ENCODE peak calls at places on chromosome 2, in six cellular contexts. One of them, this sample, is unnamed.

GRCh38 chr2:47888581-47889280 is 17.6 kb downstream of the FBXO11 start:
- DNase-seq in H1: no peak
- DNase-seq in neuronal stem cell: no peak
- DNase-seq in mesendoderm: no peak
- DNase-seq in trophoblast cell: no peak
- DNase-seq in IMR-90: peak
- DNase-seq in this sample: peak

GRCh38 chr2:54497738-54498680 is 41.9 kb downstream of the SPTBN1 start:
- DNase-seq in trophoblast cell: no peak
- DNase-seq in mesendoderm: peak
- DNase-seq in neuronal stem cell: no peak
- DNase-seq in IMR-90: peak
- DNase-seq in H1: no peak
- DNase-seq in this sample: no peak

GRCh38 chr2:81872043-81872442 is 1567.5 kb upstream of the LRRTM1 start:
- DNase-seq in neuronal stem cell: no peak
- DNase-seq in H1: no peak
- DNase-seq in trophoblast cell: no peak
- DNase-seq in mesendoderm: no peak
- DNase-seq in IMR-90: no peak
- DNase-seq in this sample: no peak

GRCh38 chr2:69065735-69066336 is 52.9 kb downstream of the ANTXR1 start:
- DNase-seq in neuronal stem cell: no peak
- DNase-seq in mesendoderm: no peak
- DNase-seq in IMR-90: no peak
- DNase-seq in trophoblast cell: no peak
- DNase-seq in H1: no peak
- DNase-seq in this sample: no peak

GRCh38 chr2:42139141-42139540 is 30.0 kb upstream of the EML4 start:
- DNase-seq in IMR-90: no peak
- DNase-seq in trophoblast cell: no peak
- DNase-seq in mesendoderm: no peak
- DNase-seq in neuronal stem cell: no peak
- DNase-seq in H1: no peak
- DNase-seq in this sample: no peak

GRCh38 chr2:12070153-12070552 is 323.7 kb downstream of the LPIN1 start:
- DNase-seq in trophoblast cell: no peak
- DNase-seq in neuronal stem cell: no peak
- DNase-seq in H1: no peak
- DNase-seq in mesendoderm: no peak
- DNase-seq in IMR-90: no peak
- DNase-seq in this sample: no peak

GRCh38 chr2:170157025-170157684 is 20.8 kb upstream of the MYO3B start:
- DNase-seq in mesendoderm: peak
- DNase-seq in neuronal stem cell: no peak
- DNase-seq in IMR-90: peak
- DNase-seq in H1: no peak
- DNase-seq in trophoblast cell: no peak
- DNase-seq in this sample: peak

GRCh38 chr2:15788458-15789229 is 151.7 kb upstream of the MYCN start:
- DNase-seq in H1: no peak
- DNase-seq in IMR-90: no peak
- DNase-seq in mesendoderm: no peak
- DNase-seq in neuronal stem cell: no peak
- DNase-seq in trophoblast cell: no peak
- DNase-seq in this sample: no peak

GRCh38 chr2:84855730-84856129 is 25.2 kb downstream of the TRABD2A start:
- DNase-seq in IMR-90: no peak
- DNase-seq in H1: peak
- DNase-seq in neuronal stem cell: no peak
- DNase-seq in trophoblast cell: no peak
- DNase-seq in mesendoderm: no peak
- DNase-seq in this sample: no peak

GRCh38 chr2:141393214-141393545 is 737.6 kb downstream of the LRP1B start:
- DNase-seq in IMR-90: peak
- DNase-seq in trophoblast cell: no peak
- DNase-seq in mesendoderm: peak
- DNase-seq in H1: no peak
- DNase-seq in neuronal stem cell: no peak
- DNase-seq in this sample: peak

GRCh38 chr2:61967262-61967661 is 61.8 kb downstream of the COMMD1 start:
- DNase-seq in trophoblast cell: no peak
- DNase-seq in H1: no peak
- DNase-seq in neuronal stem cell: no peak
- DNase-seq in IMR-90: peak
- DNase-seq in mesendoderm: no peak
- DNase-seq in this sample: peak

GRCh38 chr2:20803287-20803686 is 19.6 kb downstream of the LDAH start:
- DNase-seq in H1: no peak
- DNase-seq in neuronal stem cell: no peak
- DNase-seq in mesendoderm: peak
- DNase-seq in IMR-90: no peak
- DNase-seq in trophoblast cell: no peak
- DNase-seq in this sample: no peak

GRCh38 chr2:95278051-95278471 is 3.8 kb downstream of the PROM2 start:
- DNase-seq in IMR-90: peak
- DNase-seq in mesendoderm: no peak
- DNase-seq in H1: no peak
- DNase-seq in trophoblast cell: no peak
- DNase-seq in neuronal stem cell: no peak
- DNase-seq in this sample: no peak

GRCh38 chr2:5926896-5927512 is 234.8 kb downstream of the SOX11 start:
- DNase-seq in mesendoderm: no peak
- DNase-seq in neuronal stem cell: no peak
- DNase-seq in IMR-90: no peak
- DNase-seq in H1: no peak
- DNase-seq in trophoblast cell: no peak
- DNase-seq in this sample: no peak

GRCh38 chr2:148899638-148900318 is 24.8 kb downstream of the KIF5C start:
- DNase-seq in trophoblast cell: no peak
- DNase-seq in neuronal stem cell: no peak
- DNase-seq in IMR-90: no peak
- DNase-seq in H1: no peak
- DNase-seq in mesendoderm: no peak
- DNase-seq in this sample: no peak

GRCh38 chr2:3205845-3206244 is 171.8 kb downstream of the EIPR1 start:
- DNase-seq in neuronal stem cell: no peak
- DNase-seq in trophoblast cell: no peak
- DNase-seq in IMR-90: no peak
- DNase-seq in H1: no peak
- DNase-seq in mesendoderm: no peak
- DNase-seq in this sample: no peak

GRCh38 chr2:222255090-222255489 is 43.7 kb downstream of the PAX3 start:
- DNase-seq in mesendoderm: no peak
- DNase-seq in H1: no peak
- DNase-seq in neuronal stem cell: no peak
- DNase-seq in trophoblast cell: no peak
- DNase-seq in IMR-90: no peak
- DNase-seq in this sample: no peak

GRCh38 chr2:222250313-222250712 is 48.5 kb downstream of the PAX3 start:
- DNase-seq in mesendoderm: no peak
- DNase-seq in neuronal stem cell: no peak
- DNase-seq in trophoblast cell: no peak
- DNase-seq in IMR-90: no peak
- DNase-seq in H1: no peak
- DNase-seq in this sample: no peak

GRCh38 chr2:222257645-222258044 is 41.2 kb downstream of the PAX3 start:
- DNase-seq in neuronal stem cell: no peak
- DNase-seq in trophoblast cell: no peak
- DNase-seq in IMR-90: no peak
- DNase-seq in H1: no peak
- DNase-seq in mesendoderm: no peak
- DNase-seq in this sample: no peak

DNA sequence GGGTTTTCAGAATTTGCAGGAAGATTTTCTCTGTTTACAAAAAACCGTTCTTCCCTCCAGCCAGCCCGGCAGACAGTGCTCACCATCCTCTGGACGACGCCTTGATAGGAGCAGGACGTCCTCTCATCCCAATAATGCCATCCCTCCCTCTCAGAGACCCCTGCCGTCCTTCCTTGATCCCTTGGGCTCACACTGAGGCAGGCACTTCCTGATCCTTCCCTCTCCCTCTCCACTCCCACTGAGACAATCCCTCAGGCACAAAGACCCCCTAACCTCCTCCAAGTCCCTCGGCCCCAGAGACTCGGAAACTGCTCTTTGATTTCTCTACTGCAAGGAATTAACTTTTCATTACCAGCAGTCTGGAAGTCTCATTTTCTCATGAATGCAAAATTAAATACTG is 42.5 kb downstream of the PAX3 start:
- DNase-seq in trophoblast cell: no peak
- DNase-seq in H1: no peak
- DNase-seq in IMR-90: no peak
- DNase-seq in mesendoderm: peak
- DNase-seq in neuronal stem cell: no peak
- DNase-seq in this sample: no peak
- H3K9ac ChIP-seq in trophoblast cell: no peak
- H3K9ac ChIP-seq in H1: no peak
- H3K9ac ChIP-seq in IMR-90: no peak
- H3K9ac ChIP-seq in mesendoderm: no peak
- H3K9ac ChIP-seq in neuronal stem cell: no peak
- H3K9ac ChIP-seq in this sample: no peak

GRCh38 chr2:219531639-219532377 is 11.8 kb downstream of the CHPF start:
- DNase-seq in neuronal stem cell: no peak
- DNase-seq in H1: no peak
- DNase-seq in IMR-90: no peak
- DNase-seq in mesendoderm: no peak
- DNase-seq in trophoblast cell: no peak
- DNase-seq in this sample: no peak

GRCh38 chr2:219527472-219527871 is 13.2 kb downstream of the ASIC4 start:
- DNase-seq in trophoblast cell: no peak
- DNase-seq in H1: no peak
- DNase-seq in neuronal stem cell: no peak
- DNase-seq in IMR-90: no peak
- DNase-seq in mesendoderm: no peak
- DNase-seq in this sample: no peak

GRCh38 chr2:219532378-219532649 is 11.3 kb downstream of the CHPF start:
- DNase-seq in trophoblast cell: no peak
- DNase-seq in neuronal stem cell: no peak
- DNase-seq in IMR-90: no peak
- DNase-seq in mesendoderm: no peak
- DNase-seq in H1: no peak
- DNase-seq in this sample: no peak

GRCh38 chr2:219527076-219527394 is 12.8 kb downstream of the ASIC4 start:
- DNase-seq in IMR-90: no peak
- DNase-seq in mesendoderm: no peak
- DNase-seq in H1: no peak
- DNase-seq in trophoblast cell: no peak
- DNase-seq in neuronal stem cell: no peak
- DNase-seq in this sample: no peak

DNA sequence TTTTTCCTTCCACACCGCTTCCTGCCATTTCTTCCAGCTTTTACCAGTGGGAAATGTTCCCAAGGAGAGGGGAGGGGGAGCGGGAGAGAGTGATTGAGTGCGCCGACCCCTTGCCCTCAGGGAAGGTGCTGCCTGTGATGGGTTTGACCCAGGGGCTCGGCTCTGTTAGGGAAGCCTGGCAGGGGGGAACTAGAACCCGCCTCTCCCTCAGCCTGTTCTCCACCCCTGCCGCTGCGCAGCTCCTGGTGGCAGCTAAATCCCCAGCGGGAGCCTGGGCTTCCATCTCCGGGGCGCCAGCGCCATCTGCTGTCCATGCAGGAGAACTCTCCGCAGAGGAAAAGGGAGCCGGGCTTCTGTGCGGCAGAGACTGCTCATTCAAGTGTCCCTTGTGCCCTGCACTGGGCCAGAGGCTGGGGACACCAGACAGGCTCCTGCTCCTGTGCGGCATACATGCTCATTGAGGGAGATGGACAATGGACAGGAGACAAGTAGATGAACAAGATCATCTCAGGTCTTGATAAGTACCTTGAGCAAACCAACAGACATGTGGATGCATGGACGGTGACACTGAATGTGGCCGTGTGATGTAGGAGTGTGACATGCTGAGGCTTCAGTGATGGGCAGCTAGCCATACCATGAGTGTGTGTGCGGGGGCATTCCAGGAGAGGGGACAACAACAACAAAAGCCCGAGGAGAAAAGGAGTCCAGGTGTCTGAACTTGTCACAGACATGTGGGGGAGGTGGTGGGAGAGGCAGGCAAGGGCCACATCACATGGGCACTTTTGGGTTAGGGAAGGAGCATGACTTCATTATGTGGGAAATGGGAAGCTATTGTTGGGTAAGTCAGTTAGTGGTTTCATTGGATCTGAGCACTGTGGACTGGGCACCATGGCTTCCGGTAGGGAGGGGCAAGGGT is 13.3 kb downstream of the CHPF start:
- DNase-seq in H1: no peak
- DNase-seq in mesendoderm: peak
- DNase-seq in trophoblast cell: peak
- DNase-seq in neuronal stem cell: peak
- DNase-seq in IMR-90: peak
- DNase-seq in this sample: peak
- H3K4me3 ChIP-seq in H1: no peak
- H3K4me3 ChIP-seq in mesendoderm: no peak
- H3K4me3 ChIP-seq in trophoblast cell: no peak
- H3K4me3 ChIP-seq in neuronal stem cell: no peak
- H3K4me3 ChIP-seq in IMR-90: peak
- H3K4me3 ChIP-seq in this sample: peak

DNA sequence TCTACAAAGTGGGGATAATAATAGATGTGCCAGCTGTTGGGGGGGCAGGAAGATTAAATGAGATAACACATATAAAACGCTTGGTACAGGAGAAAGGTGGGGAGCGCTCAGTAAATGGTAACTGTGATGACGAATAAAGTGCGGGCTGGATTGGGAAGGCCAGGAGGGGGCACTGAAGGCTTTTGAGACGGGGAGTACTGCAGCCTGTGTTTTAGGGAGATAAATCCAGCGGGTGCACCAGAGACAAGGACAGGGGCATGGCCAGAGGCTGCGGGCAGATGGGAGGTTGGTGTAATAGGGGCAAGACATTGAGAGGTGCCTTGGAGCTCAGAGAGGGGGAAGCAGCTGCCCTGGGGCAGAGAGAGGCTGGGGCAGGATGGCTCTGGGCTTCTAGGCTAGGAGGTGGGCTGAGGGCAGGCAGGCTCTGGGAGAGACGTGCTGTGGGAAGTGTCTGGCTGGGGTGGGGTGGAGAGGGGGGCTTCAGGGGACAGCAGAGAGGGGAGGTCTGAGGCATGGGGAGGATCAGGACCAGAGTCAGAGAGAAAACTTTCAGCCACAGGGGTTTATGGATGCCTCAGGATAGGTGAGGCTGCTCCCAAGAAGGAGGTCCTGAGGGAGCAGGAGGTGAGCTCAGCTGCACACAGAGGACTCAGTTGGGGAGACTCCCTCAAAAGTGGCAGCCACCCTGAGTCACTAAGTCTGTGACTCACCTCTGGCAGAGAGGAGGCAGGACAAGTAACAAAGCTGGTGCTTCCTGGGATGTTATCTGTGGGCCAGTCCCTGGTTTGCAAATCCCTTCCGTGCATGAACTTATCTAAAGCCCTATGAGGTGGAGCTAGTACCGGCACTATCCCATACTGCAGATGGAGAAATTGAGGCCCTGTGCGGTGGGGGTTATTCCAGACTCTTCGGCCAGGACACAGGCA is 18.9 kb downstream of the TEX44 start:
- DNase-seq in mesendoderm: peak
- DNase-seq in H1: no peak
- DNase-seq in trophoblast cell: no peak
- DNase-seq in IMR-90: peak
- DNase-seq in neuronal stem cell: no peak
- DNase-seq in this sample: peak
- H2BK120ac ChIP-seq in mesendoderm: no peak
- H2BK120ac ChIP-seq in H1: peak
- H2BK120ac ChIP-seq in trophoblast cell: peak
- H2BK120ac ChIP-seq in IMR-90: peak
- H2BK120ac ChIP-seq in neuronal stem cell: peak
- H2BK120ac ChIP-seq in this sample: peak

GRCh38 chr2:192354512-192355244 is 159.9 kb upstream of the TMEFF2 start:
- DNase-seq in H1: no peak
- DNase-seq in mesendoderm: no peak
- DNase-seq in neuronal stem cell: no peak
- DNase-seq in IMR-90: no peak
- DNase-seq in trophoblast cell: no peak
- DNase-seq in this sample: no peak
- H3K9ac ChIP-seq in H1: no peak
- H3K9ac ChIP-seq in mesendoderm: no peak
- H3K9ac ChIP-seq in neuronal stem cell: no peak
- H3K9ac ChIP-seq in IMR-90: no peak
- H3K9ac ChIP-seq in trophoblast cell: no peak
- H3K9ac ChIP-seq in this sample: no peak